ENCODE peak calls at places on chromosome 3, in six cellular contexts. One of them, this sample, is unnamed.
A peak's percentile ranks its signal among the peaks of the same experiment; 100 is the strongest.

GRCh38 chr3:161239700-161240099 is 18.6 kb downstream of the NMD3 start:
- ATAC-seq in heart right ventricle: no peak
- ATAC-seq in naive thymus-derived CD4-positive, alpha-beta T cell: no peak
- ATAC-seq in mucosa of descending colon: no peak
- ATAC-seq in CD4-positive, CD25-positive, alpha-beta regulatory T cell: no peak
- ATAC-seq in left lung: no peak
- ATAC-seq in this sample: no peak

GRCh38 chr3:71989165-71989564 is 204.2 kb upstream of the PROK2 start:
- ATAC-seq in heart right ventricle: no peak
- ATAC-seq in naive thymus-derived CD4-positive, alpha-beta T cell: no peak
- ATAC-seq in mucosa of descending colon: no peak
- ATAC-seq in CD4-positive, CD25-positive, alpha-beta regulatory T cell: no peak
- ATAC-seq in left lung: no peak
- ATAC-seq in this sample: no peak

GRCh38 chr3:187264051-187264450 is 27.5 kb downstream of the MASP1 start:
- ATAC-seq in heart right ventricle: peak; percentile 62
- ATAC-seq in naive thymus-derived CD4-positive, alpha-beta T cell: no peak
- ATAC-seq in mucosa of descending colon: peak; percentile 36
- ATAC-seq in CD4-positive, CD25-positive, alpha-beta regulatory T cell: no peak
- ATAC-seq in left lung: peak; percentile 81
- ATAC-seq in this sample: no peak

GRCh38 chr3:101938262-101938847 is 89.0 kb downstream of the NFKBIZ start:
- ATAC-seq in heart right ventricle: no peak
- ATAC-seq in naive thymus-derived CD4-positive, alpha-beta T cell: peak; percentile 51
- ATAC-seq in mucosa of descending colon: peak; percentile 76
- ATAC-seq in CD4-positive, CD25-positive, alpha-beta regulatory T cell: peak; percentile 16
- ATAC-seq in left lung: no peak
- ATAC-seq in this sample: no peak

GRCh38 chr3:165883866-165884478 is 46.7 kb upstream of the BCHE start:
- ATAC-seq in heart right ventricle: no peak
- ATAC-seq in naive thymus-derived CD4-positive, alpha-beta T cell: no peak
- ATAC-seq in mucosa of descending colon: no peak
- ATAC-seq in CD4-positive, CD25-positive, alpha-beta regulatory T cell: no peak
- ATAC-seq in left lung: no peak
- ATAC-seq in this sample: no peak

GRCh38 chr3:143826296-143826695 is 22.0 kb downstream of the SLC9A9 start:
- ATAC-seq in heart right ventricle: peak; percentile 72
- ATAC-seq in naive thymus-derived CD4-positive, alpha-beta T cell: peak; percentile 70
- ATAC-seq in mucosa of descending colon: peak; percentile 37
- ATAC-seq in CD4-positive, CD25-positive, alpha-beta regulatory T cell: no peak
- ATAC-seq in left lung: peak; percentile 54
- ATAC-seq in this sample: peak; percentile 23

GRCh38 chr3:178001670-178002101 is 534.5 kb upstream of the KCNMB2 start:
- ATAC-seq in heart right ventricle: no peak
- ATAC-seq in naive thymus-derived CD4-positive, alpha-beta T cell: peak; percentile 79
- ATAC-seq in mucosa of descending colon: peak; percentile 38
- ATAC-seq in CD4-positive, CD25-positive, alpha-beta regulatory T cell: peak; percentile 66
- ATAC-seq in left lung: no peak
- ATAC-seq in this sample: no peak

GRCh38 chr3:182631183-182632076 is 161.9 kb upstream of the ATP11B start:
- ATAC-seq in heart right ventricle: no peak
- ATAC-seq in naive thymus-derived CD4-positive, alpha-beta T cell: no peak
- ATAC-seq in mucosa of descending colon: peak; percentile 13
- ATAC-seq in CD4-positive, CD25-positive, alpha-beta regulatory T cell: no peak
- ATAC-seq in left lung: peak; percentile 35
- ATAC-seq in this sample: no peak

GRCh38 chr3:64267774-64268604 is 42.7 kb upstream of the PRICKLE2 start:
- ATAC-seq in heart right ventricle: peak; percentile 88
- ATAC-seq in naive thymus-derived CD4-positive, alpha-beta T cell: no peak
- ATAC-seq in mucosa of descending colon: peak; percentile 58
- ATAC-seq in CD4-positive, CD25-positive, alpha-beta regulatory T cell: no peak
- ATAC-seq in left lung: peak; percentile 89
- ATAC-seq in this sample: peak; percentile 91

GRCh38 chr3:182527745-182528144 is 265.6 kb upstream of the ATP11B start:
- ATAC-seq in heart right ventricle: no peak
- ATAC-seq in naive thymus-derived CD4-positive, alpha-beta T cell: no peak
- ATAC-seq in mucosa of descending colon: peak; percentile 88
- ATAC-seq in CD4-positive, CD25-positive, alpha-beta regulatory T cell: no peak
- ATAC-seq in left lung: no peak
- ATAC-seq in this sample: no peak

GRCh38 chr3:108118038-108118727 is 27.4 kb upstream of the CD47 start:
- ATAC-seq in heart right ventricle: no peak
- ATAC-seq in naive thymus-derived CD4-positive, alpha-beta T cell: no peak
- ATAC-seq in mucosa of descending colon: no peak
- ATAC-seq in CD4-positive, CD25-positive, alpha-beta regulatory T cell: no peak
- ATAC-seq in left lung: no peak
- ATAC-seq in this sample: no peak

GRCh38 chr3:183635107-183635430 is 354 bp upstream of the KLHL24 start:
- ATAC-seq in heart right ventricle: no peak
- ATAC-seq in naive thymus-derived CD4-positive, alpha-beta T cell: no peak
- ATAC-seq in mucosa of descending colon: no peak
- ATAC-seq in CD4-positive, CD25-positive, alpha-beta regulatory T cell: no peak
- ATAC-seq in left lung: no peak
- ATAC-seq in this sample: peak; percentile 2

GRCh38 chr3:29091599-29092189 is 189.2 kb upstream of the RBMS3 start:
- ATAC-seq in heart right ventricle: no peak
- ATAC-seq in naive thymus-derived CD4-positive, alpha-beta T cell: no peak
- ATAC-seq in mucosa of descending colon: no peak
- ATAC-seq in CD4-positive, CD25-positive, alpha-beta regulatory T cell: no peak
- ATAC-seq in left lung: peak; percentile 87
- ATAC-seq in this sample: no peak

GRCh38 chr3:118760611-118761606 is 273.7 kb downstream of the IGSF11 start:
- ATAC-seq in heart right ventricle: no peak
- ATAC-seq in naive thymus-derived CD4-positive, alpha-beta T cell: no peak
- ATAC-seq in mucosa of descending colon: no peak
- ATAC-seq in CD4-positive, CD25-positive, alpha-beta regulatory T cell: no peak
- ATAC-seq in left lung: no peak
- ATAC-seq in this sample: no peak

GRCh38 chr3:159169828-159170227 is 368.0 kb downstream of the MFSD1 start:
- ATAC-seq in heart right ventricle: no peak
- ATAC-seq in naive thymus-derived CD4-positive, alpha-beta T cell: no peak
- ATAC-seq in mucosa of descending colon: peak; percentile 98
- ATAC-seq in CD4-positive, CD25-positive, alpha-beta regulatory T cell: no peak
- ATAC-seq in left lung: peak; percentile 84
- ATAC-seq in this sample: peak; percentile 22

GRCh38 chr3:32354362-32354778 is 37.3 kb upstream of the CMTM7 start:
- ATAC-seq in heart right ventricle: peak; percentile 49
- ATAC-seq in naive thymus-derived CD4-positive, alpha-beta T cell: no peak
- ATAC-seq in mucosa of descending colon: no peak
- ATAC-seq in CD4-positive, CD25-positive, alpha-beta regulatory T cell: no peak
- ATAC-seq in left lung: peak; percentile 38
- ATAC-seq in this sample: no peak

GRCh38 chr3:85151555-85151954 is 192.8 kb downstream of the CADM2 start:
- ATAC-seq in heart right ventricle: no peak
- ATAC-seq in naive thymus-derived CD4-positive, alpha-beta T cell: no peak
- ATAC-seq in mucosa of descending colon: peak; percentile 77
- ATAC-seq in CD4-positive, CD25-positive, alpha-beta regulatory T cell: no peak
- ATAC-seq in left lung: no peak
- ATAC-seq in this sample: no peak

GRCh38 chr3:188854395-188855149 is 317.2 kb upstream of the TPRG1 start:
- ATAC-seq in heart right ventricle: peak; percentile 67
- ATAC-seq in naive thymus-derived CD4-positive, alpha-beta T cell: no peak
- ATAC-seq in mucosa of descending colon: no peak
- ATAC-seq in CD4-positive, CD25-positive, alpha-beta regulatory T cell: no peak
- ATAC-seq in left lung: no peak
- ATAC-seq in this sample: peak; percentile 82

GRCh38 chr3:152200476-152201422 is 68.0 kb upstream of the MBNL1 start:
- ATAC-seq in heart right ventricle: peak; percentile 38
- ATAC-seq in naive thymus-derived CD4-positive, alpha-beta T cell: peak; percentile 37
- ATAC-seq in mucosa of descending colon: no peak
- ATAC-seq in CD4-positive, CD25-positive, alpha-beta regulatory T cell: peak; percentile 27
- ATAC-seq in left lung: no peak
- ATAC-seq in this sample: no peak

GRCh38 chr3:126130081-126130855 is 46.3 kb upstream of the SLC41A3 start:
- ATAC-seq in heart right ventricle: no peak
- ATAC-seq in naive thymus-derived CD4-positive, alpha-beta T cell: no peak
- ATAC-seq in mucosa of descending colon: peak; percentile 65
- ATAC-seq in CD4-positive, CD25-positive, alpha-beta regulatory T cell: no peak
- ATAC-seq in left lung: peak; percentile 26
- ATAC-seq in this sample: no peak

GRCh38 chr3:14719006-14719405 is 44.1 kb downstream of the C3orf20 start:
- ATAC-seq in heart right ventricle: no peak
- ATAC-seq in naive thymus-derived CD4-positive, alpha-beta T cell: no peak
- ATAC-seq in mucosa of descending colon: no peak
- ATAC-seq in CD4-positive, CD25-positive, alpha-beta regulatory T cell: no peak
- ATAC-seq in left lung: peak; percentile 64
- ATAC-seq in this sample: no peak

GRCh38 chr3:195082811-195083210 is 188.1 kb downstream of the XXYLT1 start:
- ATAC-seq in heart right ventricle: no peak
- ATAC-seq in naive thymus-derived CD4-positive, alpha-beta T cell: no peak
- ATAC-seq in mucosa of descending colon: no peak
- ATAC-seq in CD4-positive, CD25-positive, alpha-beta regulatory T cell: no peak
- ATAC-seq in left lung: no peak
- ATAC-seq in this sample: no peak

GRCh38 chr3:115498898-115499297 is 124.4 kb upstream of the GAP43 start:
- ATAC-seq in heart right ventricle: peak; percentile 86
- ATAC-seq in naive thymus-derived CD4-positive, alpha-beta T cell: no peak
- ATAC-seq in mucosa of descending colon: no peak
- ATAC-seq in CD4-positive, CD25-positive, alpha-beta regulatory T cell: no peak
- ATAC-seq in left lung: no peak
- ATAC-seq in this sample: no peak

GRCh38 chr3:4533489-4534443 is 40.6 kb downstream of the ITPR1 start:
- ATAC-seq in heart right ventricle: no peak
- ATAC-seq in naive thymus-derived CD4-positive, alpha-beta T cell: peak; percentile 54
- ATAC-seq in mucosa of descending colon: peak; percentile 29
- ATAC-seq in CD4-positive, CD25-positive, alpha-beta regulatory T cell: no peak
- ATAC-seq in left lung: peak; percentile 74
- ATAC-seq in this sample: peak; percentile 69

DNA sequence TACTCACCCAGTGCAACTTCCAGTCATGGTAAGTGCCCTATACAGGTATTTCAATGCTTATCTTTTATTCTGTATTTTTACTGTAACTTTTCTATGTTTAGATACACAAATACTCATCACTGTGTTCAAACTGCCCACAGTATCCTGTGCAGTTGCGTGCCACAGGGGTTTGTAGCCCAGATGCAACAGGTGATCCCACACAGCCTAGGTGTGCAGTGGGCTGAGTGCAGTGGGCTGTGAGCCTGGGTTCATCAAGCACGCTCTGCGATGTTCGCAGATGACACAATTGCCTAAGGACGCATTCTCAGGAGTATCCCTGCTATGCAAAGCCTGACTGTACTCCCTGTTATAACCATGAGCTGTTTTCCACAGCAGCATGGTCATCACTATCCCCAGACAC is 36.2 kb upstream of the VGLL4 start:
- ATAC-seq in heart right ventricle: no peak
- ATAC-seq in naive thymus-derived CD4-positive, alpha-beta T cell: no peak
- ATAC-seq in mucosa of descending colon: no peak
- ATAC-seq in CD4-positive, CD25-positive, alpha-beta regulatory T cell: no peak
- ATAC-seq in left lung: no peak
- ATAC-seq in this sample: no peak
- H3K9me3 ChIP-seq in heart right ventricle: no peaks in the 10 kb centered on the region
- H3K9me3 ChIP-seq in naive thymus-derived CD4-positive, alpha-beta T cell: no peaks in the 10 kb centered on the region
- H3K9me3 ChIP-seq in mucosa of descending colon: no peaks in the 10 kb centered on the region
- H3K9me3 ChIP-seq in CD4-positive, CD25-positive, alpha-beta regulatory T cell: no peaks in the 10 kb centered on the region
- H3K9me3 ChIP-seq in left lung: no peaks in the 10 kb centered on the region
- H3K9me3 ChIP-seq in this sample: no peaks in the 10 kb centered on the region

DNA sequence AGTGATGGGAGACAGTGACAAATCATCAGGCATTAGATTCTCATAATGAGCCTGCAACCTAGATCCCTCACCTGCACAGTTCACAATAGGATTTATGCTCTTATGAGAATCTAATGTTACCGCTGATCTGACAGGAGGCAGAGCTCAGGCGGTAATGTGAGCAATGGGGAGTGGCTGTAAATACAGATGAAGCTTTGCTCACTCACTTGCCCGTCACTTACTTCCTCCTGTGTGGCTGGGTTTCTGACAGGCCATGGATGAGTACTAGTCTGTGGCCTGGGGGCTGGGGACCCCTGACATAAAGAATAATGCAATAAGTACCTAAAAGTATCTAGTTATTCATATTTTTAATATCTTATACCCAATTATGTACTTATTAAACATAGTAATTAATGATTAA is 15.6 kb downstream of the IQCB1 start:
- ATAC-seq in heart right ventricle: no peak
- ATAC-seq in naive thymus-derived CD4-positive, alpha-beta T cell: no peak
- ATAC-seq in mucosa of descending colon: no peak
- ATAC-seq in CD4-positive, CD25-positive, alpha-beta regulatory T cell: no peak
- ATAC-seq in left lung: no peak
- ATAC-seq in this sample: no peak
- H3K9me3 ChIP-seq in heart right ventricle: no peaks in the 10 kb centered on the region
- H3K9me3 ChIP-seq in naive thymus-derived CD4-positive, alpha-beta T cell: no peaks in the 10 kb centered on the region
- H3K9me3 ChIP-seq in mucosa of descending colon: peaks cover 8% of the 10 kb centered on the region
- H3K9me3 ChIP-seq in CD4-positive, CD25-positive, alpha-beta regulatory T cell: peaks cover 11% of the 10 kb centered on the region
- H3K9me3 ChIP-seq in left lung: peaks cover 21% of the 10 kb centered on the region
- H3K9me3 ChIP-seq in this sample: peaks cover 16% of the 10 kb centered on the region

GRCh38 chr3:172089250-172089649 is 49.9 kb downstream of the FNDC3B start:
- ATAC-seq in heart right ventricle: no peak
- ATAC-seq in naive thymus-derived CD4-positive, alpha-beta T cell: no peak
- ATAC-seq in mucosa of descending colon: no peak
- ATAC-seq in CD4-positive, CD25-positive, alpha-beta regulatory T cell: no peak
- ATAC-seq in left lung: no peak
- ATAC-seq in this sample: no peak
- H3K9me3 ChIP-seq in heart right ventricle: no peaks in the 10 kb centered on the region
- H3K9me3 ChIP-seq in naive thymus-derived CD4-positive, alpha-beta T cell: no peaks in the 10 kb centered on the region
- H3K9me3 ChIP-seq in mucosa of descending colon: no peaks in the 10 kb centered on the region
- H3K9me3 ChIP-seq in CD4-positive, CD25-positive, alpha-beta regulatory T cell: no peaks in the 10 kb centered on the region
- H3K9me3 ChIP-seq in left lung: peaks cover 7% of the 10 kb centered on the region
- H3K9me3 ChIP-seq in this sample: no peaks in the 10 kb centered on the region

DNA sequence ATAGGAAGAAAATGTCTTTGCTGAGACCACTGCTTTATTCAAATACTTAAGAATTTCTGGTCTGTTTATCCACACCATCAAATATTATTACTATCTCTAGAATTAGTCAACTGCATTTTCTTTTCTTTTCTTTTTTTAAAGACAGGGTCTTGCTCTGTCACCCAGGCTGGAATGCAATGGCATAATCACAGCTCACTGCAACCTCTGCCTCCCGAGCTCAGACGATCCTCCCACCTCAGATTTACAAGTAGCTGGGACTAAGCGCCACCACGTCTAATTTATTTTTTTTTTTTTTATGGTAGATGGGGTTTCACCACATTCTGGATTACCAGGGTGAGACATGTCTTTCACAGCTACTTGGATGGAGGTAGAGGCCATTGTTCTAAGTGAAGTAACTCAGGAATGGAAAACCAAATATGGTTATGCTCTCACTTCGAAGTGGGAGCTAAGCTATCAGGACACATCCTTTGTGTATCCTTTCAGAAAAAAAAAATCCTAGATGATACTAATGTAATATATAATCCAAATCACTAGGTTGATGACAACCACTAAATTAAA is 52.8 kb downstream of the STAG1 start:
- ATAC-seq in heart right ventricle: no peak
- ATAC-seq in naive thymus-derived CD4-positive, alpha-beta T cell: no peak
- ATAC-seq in mucosa of descending colon: no peak
- ATAC-seq in CD4-positive, CD25-positive, alpha-beta regulatory T cell: no peak
- ATAC-seq in left lung: no peak
- ATAC-seq in this sample: no peak
- H3K9me3 ChIP-seq in heart right ventricle: no peaks in the 10 kb centered on the region
- H3K9me3 ChIP-seq in naive thymus-derived CD4-positive, alpha-beta T cell: no peaks in the 10 kb centered on the region
- H3K9me3 ChIP-seq in mucosa of descending colon: peaks cover 8% of the 10 kb centered on the region
- H3K9me3 ChIP-seq in CD4-positive, CD25-positive, alpha-beta regulatory T cell: peaks cover 30% of the 10 kb centered on the region
- H3K9me3 ChIP-seq in left lung: peaks cover 4% of the 10 kb centered on the region
- H3K9me3 ChIP-seq in this sample: no peaks in the 10 kb centered on the region

GRCh38 chr3:5666455-5666854 is 478.9 kb downstream of the EDEM1 start:
- ATAC-seq in heart right ventricle: no peak
- ATAC-seq in naive thymus-derived CD4-positive, alpha-beta T cell: no peak
- ATAC-seq in mucosa of descending colon: no peak
- ATAC-seq in CD4-positive, CD25-positive, alpha-beta regulatory T cell: no peak
- ATAC-seq in left lung: no peak
- ATAC-seq in this sample: no peak
- H3K9me3 ChIP-seq in heart right ventricle: no peaks in the 10 kb centered on the region
- H3K9me3 ChIP-seq in naive thymus-derived CD4-positive, alpha-beta T cell: no peaks in the 10 kb centered on the region
- H3K9me3 ChIP-seq in mucosa of descending colon: peaks cover 15% of the 10 kb centered on the region
- H3K9me3 ChIP-seq in CD4-positive, CD25-positive, alpha-beta regulatory T cell: peaks cover 6% of the 10 kb centered on the region
- H3K9me3 ChIP-seq in left lung: peaks cover 31% of the 10 kb centered on the region
- H3K9me3 ChIP-seq in this sample: peaks cover 41% of the 10 kb centered on the region